ENCODE peak calls at places on chromosomes 12 and 14, in seven cellular contexts. D, J, Y, U, Q, P and G are unnamed samples.

GRCh38 chr12:112170376-112170775 is 45.0 kb downstream of the TRAFD1 start:
- DNase-seq in D (peak; percentile 75), J (no peak), Y (peak; percentile 55), U (no peak), Q (no peak), P (no peak), G (no peak)

GRCh38 chr12:92899388-92900001 is 29.6 kb downstream of the EEA1 start:
- DNase-seq in D (no peak), J (peak; percentile 37), Y (peak; percentile 91), U (peak; percentile 99), Q (peak; percentile 95), P (no peak), G (peak; percentile 95)

GRCh38 chr12:130435331-130435730 is 97.6 kb downstream of the PIWIL1 start:
- DNase-seq in D (no peak), J (no peak), Y (peak; percentile 24), U (no peak), Q (no peak), P (peak; percentile 41), G (no peak)

GRCh38 chr14:104450811-104451401 is 128.7 kb upstream of the C14orf180 start:
- DNase-seq in D (no peak), J (no peak), Y (peak; percentile 56), U (no peak), Q (no peak), P (peak; percentile 53), G (no peak)

GRCh38 chr12:69415471-69416275 is 54.5 kb upstream of the FRS2 start:
- DNase-seq in D (no peak), J (peak; percentile 56), Y (peak; percentile 73), U (peak; percentile 95), Q (peak; percentile 46), P (no peak), G (no peak)

GRCh38 chr14:32724864-32725550 is 213.7 kb upstream of the NPAS3 start:
- DNase-seq in D (no peak), J (no peak), Y (no peak), U (peak; percentile 28), Q (peak; percentile 33), P (no peak), G (no peak)

GRCh38 chr12:111597731-111598636 is 1.1 kb downstream of the ATXN2 start:
- DNase-seq in D (peak; percentile 74), J (peak; percentile 51), Y (peak; percentile 77), U (no peak), Q (no peak), P (peak; percentile 83), G (no peak)

GRCh38 chr14:104427126-104427851 is 152.3 kb upstream of the C14orf180 start:
- DNase-seq in D (no peak), J (no peak), Y (no peak), U (no peak), Q (no peak), P (peak; percentile 62), G (no peak)

GRCh38 chr12:31106101-31106803 is 32.6 kb downstream of the DDX11 start:
- DNase-seq in D (no peak), J (no peak), Y (no peak), U (no peak), Q (no peak), P (no peak), G (no peak)

GRCh38 chr12:54012631-54013398 is 4.0 kb downstream of the HOXC8 start:
- DNase-seq in D (peak; percentile 37), J (no peak), Y (no peak), U (no peak), Q (no peak), P (no peak), G (no peak)

GRCh38 chr12:62726471-62726980 is 208.4 kb downstream of the PPM1H start:
- DNase-seq in D (no peak), J (no peak), Y (no peak), U (no peak), Q (no peak), P (no peak), G (no peak)

GRCh38 chr12:51417826-51418225 is 6.8 kb upstream of the SLC4A8 start:
- DNase-seq in D (no peak), J (no peak), Y (no peak), U (no peak), Q (no peak), P (no peak), G (no peak)

GRCh38 chr12:23221926-23222325 is 597.0 kb downstream of the ETNK1 start:
- DNase-seq in D (no peak), J (no peak), Y (no peak), U (no peak), Q (no peak), P (no peak), G (no peak)

GRCh38 chr12:23222801-23223200 is 597.8 kb downstream of the ETNK1 start:
- DNase-seq in D (no peak), J (no peak), Y (no peak), U (no peak), Q (no peak), P (no peak), G (no peak)

GRCh38 chr12:23217716-23218115 is 592.7 kb downstream of the ETNK1 start:
- DNase-seq in D (no peak), J (no peak), Y (no peak), U (no peak), Q (no peak), P (no peak), G (no peak)

GRCh38 chr12:23221066-23221465 is 596.1 kb downstream of the ETNK1 start:
- DNase-seq in D (no peak), J (no peak), Y (no peak), U (no peak), Q (no peak), P (no peak), G (no peak)

DNA sequence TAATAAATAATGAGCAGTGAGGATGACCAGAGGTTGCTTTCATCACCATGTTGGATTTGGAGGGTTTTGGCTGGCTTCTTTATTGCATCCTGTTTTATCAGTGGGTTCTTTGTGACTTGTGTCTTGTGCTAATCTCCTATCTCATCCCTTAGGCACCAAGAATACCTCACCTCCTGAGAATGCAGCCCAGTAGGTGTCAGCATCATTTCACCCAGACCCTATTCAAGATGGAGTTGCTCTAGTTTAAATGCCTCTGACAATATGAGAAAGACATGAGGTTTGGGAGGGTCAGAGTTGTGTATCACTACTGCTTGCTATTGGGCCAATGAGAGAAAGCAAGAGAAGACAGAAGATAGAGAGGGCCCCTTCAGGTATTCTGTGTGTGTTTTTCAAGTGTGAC is 592.2 kb downstream of the ETNK1 start:
- DNase-seq in D (no peak), J (no peak), Y (no peak), U (no peak), Q (no peak), P (no peak), G (no peak)
- TF ChIP-seq CTCF in D (no peak), J (no peak), Y (no peak), U (no peak), Q (peak; percentile 31), P (no peak), G (no peak)

GRCh38 chr14:76422662-76423061 is 46.7 kb downstream of the ESRRB start:
- DNase-seq in D (no peak), J (no peak), Y (no peak), U (no peak), Q (no peak), P (no peak), G (no peak)

GRCh38 chr14:76421662-76422061 is 45.7 kb downstream of the ESRRB start:
- DNase-seq in D (no peak), J (no peak), Y (no peak), U (no peak), Q (no peak), P (no peak), G (no peak)

GRCh38 chr14:76423534-76423933 is 47.6 kb downstream of the ESRRB start:
- DNase-seq in D (no peak), J (no peak), Y (no peak), U (no peak), Q (no peak), P (no peak), G (no peak)

GRCh38 chr14:76419399-76419798 is 43.5 kb downstream of the ESRRB start:
- DNase-seq in D (no peak), J (no peak), Y (no peak), U (no peak), Q (no peak), P (no peak), G (no peak)

GRCh38 chr14:76420827-76421226 is 44.9 kb downstream of the ESRRB start:
- DNase-seq in D (no peak), J (no peak), Y (no peak), U (no peak), Q (no peak), P (no peak), G (no peak)
- H3K27me3 ChIP-seq in D (no peaks in the 10 kb centered on the region), J (no peaks in the 10 kb centered on the region), Y (no peaks in the 10 kb centered on the region), U (peaks cover 2% of the 10 kb centered on the region), Q (peaks cover under 1% of the 10 kb centered on the region), P (peaks cover under 1% of the 10 kb centered on the region), G (no peaks in the 10 kb centered on the region)

DNA sequence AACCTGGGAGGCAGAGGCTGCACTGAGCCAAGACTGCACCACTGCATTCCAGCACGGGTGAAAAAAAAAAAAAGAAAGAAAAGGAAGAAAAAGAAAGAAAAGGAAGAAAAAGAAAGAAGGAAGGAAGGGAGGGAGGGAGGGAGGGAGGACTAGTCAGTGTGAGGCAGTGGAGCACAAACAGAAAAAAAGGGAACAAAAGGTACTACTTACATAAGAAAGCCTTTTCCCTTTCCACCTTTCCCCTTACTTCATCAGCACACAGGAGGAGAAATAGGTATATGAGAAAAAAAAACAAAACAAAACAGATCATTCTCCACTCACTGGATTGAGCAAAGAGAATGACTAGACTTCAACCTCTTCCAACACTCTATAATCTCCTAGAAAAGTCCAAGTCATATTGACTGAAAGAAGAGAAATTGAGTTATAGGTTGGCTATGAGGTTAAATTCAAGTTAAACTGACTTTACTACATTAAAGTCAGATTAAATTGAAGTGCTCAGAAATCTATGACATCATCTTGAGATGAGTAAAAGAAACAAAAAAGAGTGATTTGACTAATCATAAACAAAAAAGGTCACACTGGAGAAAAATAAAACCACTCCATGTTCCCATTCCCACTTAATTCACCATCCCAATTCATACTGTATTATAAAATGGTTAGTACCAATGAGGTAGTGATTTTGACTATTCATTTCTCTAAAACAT is 43.6 kb downstream of the NOVA1 start:
- DNase-seq in D (no peak), J (no peak), Y (no peak), U (no peak), Q (no peak), P (no peak), G (no peak)
- TF ChIP-seq CTCF in D (no peak), J (no peak), Y (no peak), U (no peak), Q (no peak), P (no peak), G (no peak)

GRCh38 chr12:11728154-11728755 is 78.8 kb downstream of the ETV6 start:
- DNase-seq in D (no peak), J (no peak), Y (no peak), U (no peak), Q (no peak), P (no peak), G (no peak)

GRCh38 chr12:11727133-11727664 is 77.7 kb downstream of the ETV6 start:
- DNase-seq in D (no peak), J (no peak), Y (no peak), U (no peak), Q (no peak), P (no peak), G (no peak)

GRCh38 chr12:11729439-11730150 is 80.1 kb downstream of the ETV6 start:
- DNase-seq in D (no peak), J (no peak), Y (no peak), U (no peak), Q (no peak), P (no peak), G (no peak)

GRCh38 chr12:11730299-11731041 is 81.0 kb downstream of the ETV6 start:
- DNase-seq in D (no peak), J (peak; percentile 82), Y (no peak), U (no peak), Q (peak; percentile 60), P (no peak), G (no peak)

GRCh38 chr12:11729008-11729407 is 79.5 kb downstream of the ETV6 start:
- DNase-seq in D (no peak), J (peak; percentile 90), Y (no peak), U (no peak), Q (no peak), P (no peak), G (no peak)
- H3K27me3 ChIP-seq in D (no peaks in the 10 kb centered on the region), J (no peaks in the 10 kb centered on the region), Y (no peaks in the 10 kb centered on the region), U (no peaks in the 10 kb centered on the region), Q (no peaks in the 10 kb centered on the region), P (no peaks in the 10 kb centered on the region), G (no peaks in the 10 kb centered on the region)